ENCODE peak calls at places on chromosomes 11 and 22, in eight cellular contexts. One of them, this sample, is unnamed. For H3K4me1 and H3K9me3, the result is how much of the 10 kb centered on the place peaks cover.

GRCh38 chr11:68361702-68362101 is 49.3 kb downstream of the LRP5 start:
- DNase-seq in CD8-positive, alpha-beta T cell: no peak
- DNase-seq in psoas muscle: no peak
- DNase-seq in cardiac muscle cell: no peak
- DNase-seq in stomach: no peak
- DNase-seq in K562: no peak
- DNase-seq in ovary: no peak
- DNase-seq in mammary epithelial cell: no peak
- DNase-seq in this sample: no peak

GRCh38 chr11:6298605-6299004 is 21.7 kb downstream of the CAVIN3 start:
- DNase-seq in CD8-positive, alpha-beta T cell: no peak
- DNase-seq in psoas muscle: peak
- DNase-seq in cardiac muscle cell: peak
- DNase-seq in stomach: peak
- DNase-seq in K562: no peak
- DNase-seq in ovary: no peak
- DNase-seq in mammary epithelial cell: peak
- DNase-seq in this sample: peak

GRCh38 chr11:64461081-64461480 is 102.1 kb downstream of the RPS6KA4 start:
- DNase-seq in CD8-positive, alpha-beta T cell: no peak
- DNase-seq in psoas muscle: no peak
- DNase-seq in cardiac muscle cell: no peak
- DNase-seq in stomach: no peak
- DNase-seq in K562: no peak
- DNase-seq in ovary: no peak
- DNase-seq in mammary epithelial cell: no peak
- DNase-seq in this sample: no peak

GRCh38 chr22:50621491-50621880 is 6.5 kb downstream of the ARSA start:
- DNase-seq in CD8-positive, alpha-beta T cell: peak
- DNase-seq in psoas muscle: no peak
- DNase-seq in cardiac muscle cell: no peak
- DNase-seq in stomach: no peak
- DNase-seq in K562: no peak
- DNase-seq in ovary: no peak
- DNase-seq in mammary epithelial cell: peak
- DNase-seq in this sample: no peak

GRCh38 chr11:63813563-63814382 is 517 bp downstream of the SPINDOC start:
- DNase-seq in CD8-positive, alpha-beta T cell: peak
- DNase-seq in psoas muscle: peak
- DNase-seq in cardiac muscle cell: peak
- DNase-seq in stomach: peak
- DNase-seq in K562: peak
- DNase-seq in ovary: peak
- DNase-seq in mammary epithelial cell: peak
- DNase-seq in this sample: peak

GRCh38 chr11:108733479-108734116 is 68.7 kb downstream of the DDX10 start:
- DNase-seq in CD8-positive, alpha-beta T cell: no peak
- DNase-seq in psoas muscle: no peak
- DNase-seq in cardiac muscle cell: no peak
- DNase-seq in stomach: no peak
- DNase-seq in K562: peak
- DNase-seq in ovary: no peak
- DNase-seq in mammary epithelial cell: peak
- DNase-seq in this sample: no peak

GRCh38 chr11:63536669-63537292 is at the start of gene PLAAT4:
- DNase-seq in CD8-positive, alpha-beta T cell: peak
- DNase-seq in psoas muscle: peak
- DNase-seq in cardiac muscle cell: no peak
- DNase-seq in stomach: peak
- DNase-seq in K562: peak
- DNase-seq in ovary: peak
- DNase-seq in mammary epithelial cell: peak
- DNase-seq in this sample: no peak

GRCh38 chr11:8083871-8084281 is 2.9 kb downstream of the TUB start:
- DNase-seq in CD8-positive, alpha-beta T cell: no peak
- DNase-seq in psoas muscle: no peak
- DNase-seq in cardiac muscle cell: no peak
- DNase-seq in stomach: no peak
- DNase-seq in K562: no peak
- DNase-seq in ovary: no peak
- DNase-seq in mammary epithelial cell: no peak
- DNase-seq in this sample: no peak

GRCh38 chr11:76841923-76842452 is 18.7 kb upstream of the ACER3 start:
- DNase-seq in CD8-positive, alpha-beta T cell: no peak
- DNase-seq in psoas muscle: no peak
- DNase-seq in cardiac muscle cell: no peak
- DNase-seq in stomach: no peak
- DNase-seq in K562: no peak
- DNase-seq in ovary: no peak
- DNase-seq in mammary epithelial cell: no peak
- DNase-seq in this sample: no peak

GRCh38 chr22:22925146-22925794 is 37.7 kb downstream of the IGLL5 start:
- DNase-seq in CD8-positive, alpha-beta T cell: no peak
- DNase-seq in psoas muscle: no peak
- DNase-seq in cardiac muscle cell: no peak
- DNase-seq in stomach: no peak
- DNase-seq in K562: peak
- DNase-seq in ovary: no peak
- DNase-seq in mammary epithelial cell: no peak
- DNase-seq in this sample: no peak

GRCh38 chr11:20103281-20103680 is 57.0 kb downstream of the DBX1 start:
- DNase-seq in CD8-positive, alpha-beta T cell: no peak
- DNase-seq in psoas muscle: no peak
- DNase-seq in cardiac muscle cell: no peak
- DNase-seq in stomach: no peak
- DNase-seq in K562: no peak
- DNase-seq in ovary: no peak
- DNase-seq in mammary epithelial cell: no peak
- DNase-seq in this sample: no peak

GRCh38 chr11:122601131-122602125 is 54.1 kb upstream of the UBASH3B start:
- DNase-seq in CD8-positive, alpha-beta T cell: no peak
- DNase-seq in psoas muscle: no peak
- DNase-seq in cardiac muscle cell: peak
- DNase-seq in stomach: no peak
- DNase-seq in K562: no peak
- DNase-seq in ovary: no peak
- DNase-seq in mammary epithelial cell: peak
- DNase-seq in this sample: no peak

GRCh38 chr11:70272009-70272408 is 1.5 kb downstream of the PPFIA1 start:
- DNase-seq in CD8-positive, alpha-beta T cell: no peak
- DNase-seq in psoas muscle: no peak
- DNase-seq in cardiac muscle cell: no peak
- DNase-seq in stomach: no peak
- DNase-seq in K562: no peak
- DNase-seq in ovary: no peak
- DNase-seq in mammary epithelial cell: no peak
- DNase-seq in this sample: no peak

GRCh38 chr11:70271635-70271953 is 1.1 kb downstream of the PPFIA1 start:
- DNase-seq in CD8-positive, alpha-beta T cell: no peak
- DNase-seq in psoas muscle: no peak
- DNase-seq in cardiac muscle cell: no peak
- DNase-seq in stomach: no peak
- DNase-seq in K562: no peak
- DNase-seq in ovary: no peak
- DNase-seq in mammary epithelial cell: no peak
- DNase-seq in this sample: no peak

GRCh38 chr11:70270877-70271634 is 566 bp downstream of the PPFIA1 start:
- DNase-seq in CD8-positive, alpha-beta T cell: no peak
- DNase-seq in psoas muscle: peak
- DNase-seq in cardiac muscle cell: peak
- DNase-seq in stomach: peak
- DNase-seq in K562: peak
- DNase-seq in ovary: peak
- DNase-seq in mammary epithelial cell: peak
- DNase-seq in this sample: peak

GRCh38 chr11:70268526-70268925 is 2.0 kb upstream of the PPFIA1 start:
- DNase-seq in CD8-positive, alpha-beta T cell: no peak
- DNase-seq in psoas muscle: no peak
- DNase-seq in cardiac muscle cell: no peak
- DNase-seq in stomach: no peak
- DNase-seq in K562: no peak
- DNase-seq in ovary: no peak
- DNase-seq in mammary epithelial cell: no peak
- DNase-seq in this sample: no peak

DNA sequence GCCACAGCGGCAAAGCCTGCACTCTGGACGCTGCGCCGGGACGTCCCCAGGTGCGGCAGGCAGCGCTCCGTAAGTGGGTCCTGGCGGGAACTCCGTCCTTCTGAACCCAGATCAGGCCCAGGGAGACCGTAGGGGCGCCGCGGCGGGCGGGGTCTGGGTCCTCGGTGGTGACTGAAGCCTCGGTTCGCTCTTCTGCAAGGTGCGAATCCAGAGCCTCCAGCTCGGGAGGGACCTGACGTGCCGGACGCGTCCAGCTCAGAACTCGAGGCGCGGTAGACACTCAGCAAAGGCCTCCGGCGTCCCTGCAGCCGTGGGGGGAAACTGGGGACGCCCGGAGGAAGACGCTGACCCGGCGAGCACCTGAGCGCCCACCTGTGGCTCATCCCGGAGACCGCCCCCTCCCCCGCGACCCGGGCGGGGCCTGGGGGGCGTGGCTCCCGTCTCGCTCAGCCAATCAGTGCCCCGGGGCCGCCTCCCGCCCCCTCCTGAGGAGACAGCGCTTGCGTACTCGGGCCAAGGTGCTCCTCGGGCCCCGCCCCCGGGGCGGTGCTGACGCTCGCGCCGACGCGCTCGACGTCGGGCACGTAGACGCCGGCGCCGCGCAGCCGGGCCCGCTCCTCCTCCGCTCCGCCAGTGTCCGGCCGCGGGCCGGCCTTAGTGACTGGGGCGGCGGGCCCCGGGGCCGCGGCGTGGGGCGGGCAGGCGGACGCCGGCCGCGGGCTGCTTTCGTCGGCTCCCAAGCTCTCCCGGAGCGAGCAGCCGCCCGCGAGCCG is at the start of gene PPFIA1:
- DNase-seq in CD8-positive, alpha-beta T cell: peak
- DNase-seq in psoas muscle: peak
- DNase-seq in cardiac muscle cell: peak
- DNase-seq in stomach: peak
- DNase-seq in K562: peak
- DNase-seq in ovary: peak
- DNase-seq in mammary epithelial cell: peak
- DNase-seq in this sample: peak
- TF ChIP-seq CTCF in CD8-positive, alpha-beta T cell: peak
- TF ChIP-seq CTCF in psoas muscle: no peak
- TF ChIP-seq CTCF in cardiac muscle cell: no peak
- TF ChIP-seq CTCF in stomach: no peak
- TF ChIP-seq CTCF in K562: no peak
- TF ChIP-seq CTCF in ovary: no peak
- TF ChIP-seq CTCF in mammary epithelial cell: no peak
- TF ChIP-seq CTCF in this sample: peak

DNA sequence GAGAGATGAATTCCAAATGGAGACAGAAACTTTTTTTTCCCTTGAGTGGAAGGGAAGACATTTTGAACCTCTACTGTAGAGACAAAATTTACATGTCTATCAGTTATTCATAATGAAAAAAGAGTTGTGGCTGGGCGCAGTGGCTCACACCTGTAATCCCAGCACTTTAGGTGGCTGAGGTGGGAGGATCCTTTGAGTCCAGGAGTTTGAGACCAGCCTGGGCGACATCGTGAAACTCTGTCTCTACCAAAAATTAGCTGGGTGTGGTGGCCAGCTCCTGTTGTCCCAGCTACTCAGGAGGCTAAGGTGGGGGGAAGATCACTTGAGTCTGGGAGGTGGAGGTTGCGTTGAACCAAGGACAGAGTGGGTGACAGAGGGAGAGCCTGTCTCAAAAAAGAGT is 4.1 kb downstream of the EED start:
- DNase-seq in CD8-positive, alpha-beta T cell: no peak
- DNase-seq in psoas muscle: no peak
- DNase-seq in cardiac muscle cell: no peak
- DNase-seq in stomach: no peak
- DNase-seq in K562: no peak
- DNase-seq in ovary: no peak
- DNase-seq in mammary epithelial cell: no peak
- DNase-seq in this sample: no peak
- H3K4me1 ChIP-seq in CD8-positive, alpha-beta T cell: under half
- H3K4me1 ChIP-seq in psoas muscle: under half
- H3K4me1 ChIP-seq in cardiac muscle cell: under half
- H3K4me1 ChIP-seq in stomach: under half
- H3K4me1 ChIP-seq in K562: under half
- H3K4me1 ChIP-seq in ovary: under half
- H3K4me1 ChIP-seq in mammary epithelial cell: under half
- H3K4me1 ChIP-seq in this sample: under half

DNA sequence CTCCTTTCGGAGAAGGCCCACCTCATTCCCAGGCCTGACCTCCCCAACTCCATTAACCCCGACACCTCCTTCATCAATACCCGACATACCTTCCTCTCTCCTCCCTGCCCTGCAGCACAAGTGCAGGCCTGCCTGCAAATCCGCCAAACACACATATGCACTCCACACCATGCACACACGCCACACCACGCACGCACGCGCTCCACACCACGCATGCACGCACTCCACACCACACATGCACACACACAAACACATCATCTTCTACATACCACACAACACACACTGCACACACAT is 629.6 kb downstream of the TBC1D22A start:
- DNase-seq in CD8-positive, alpha-beta T cell: no peak
- DNase-seq in psoas muscle: no peak
- DNase-seq in cardiac muscle cell: no peak
- DNase-seq in stomach: no peak
- DNase-seq in K562: no peak
- DNase-seq in ovary: no peak
- DNase-seq in mammary epithelial cell: no peak
- DNase-seq in this sample: no peak
- H3K9me3 ChIP-seq in CD8-positive, alpha-beta T cell: under half
- H3K9me3 ChIP-seq in psoas muscle: under half
- H3K9me3 ChIP-seq in cardiac muscle cell: under half
- H3K9me3 ChIP-seq in stomach: under half
- H3K9me3 ChIP-seq in K562: under half
- H3K9me3 ChIP-seq in ovary: under half
- H3K9me3 ChIP-seq in mammary epithelial cell: half or more
- H3K9me3 ChIP-seq in this sample: under half

GRCh38 chr11:14417186-14417585 is 58.2 kb upstream of the RRAS2 start:
- DNase-seq in CD8-positive, alpha-beta T cell: no peak
- DNase-seq in psoas muscle: no peak
- DNase-seq in cardiac muscle cell: no peak
- DNase-seq in stomach: no peak
- DNase-seq in K562: no peak
- DNase-seq in ovary: no peak
- DNase-seq in mammary epithelial cell: no peak
- DNase-seq in this sample: no peak

GRCh38 chr11:14414470-14415461 is 55.8 kb upstream of the RRAS2 start:
- DNase-seq in CD8-positive, alpha-beta T cell: peak
- DNase-seq in psoas muscle: no peak
- DNase-seq in cardiac muscle cell: no peak
- DNase-seq in stomach: no peak
- DNase-seq in K562: peak
- DNase-seq in ovary: no peak
- DNase-seq in mammary epithelial cell: no peak
- DNase-seq in this sample: no peak

GRCh38 chr11:14409891-14410290 is 50.9 kb upstream of the RRAS2 start:
- DNase-seq in CD8-positive, alpha-beta T cell: no peak
- DNase-seq in psoas muscle: no peak
- DNase-seq in cardiac muscle cell: no peak
- DNase-seq in stomach: no peak
- DNase-seq in K562: no peak
- DNase-seq in ovary: no peak
- DNase-seq in mammary epithelial cell: peak
- DNase-seq in this sample: no peak

GRCh38 chr11:14411818-14412217 is 52.8 kb upstream of the RRAS2 start:
- DNase-seq in CD8-positive, alpha-beta T cell: no peak
- DNase-seq in psoas muscle: peak
- DNase-seq in cardiac muscle cell: no peak
- DNase-seq in stomach: no peak
- DNase-seq in K562: peak
- DNase-seq in ovary: no peak
- DNase-seq in mammary epithelial cell: peak
- DNase-seq in this sample: no peak

GRCh38 chr11:14413307-14414072 is 54.5 kb upstream of the RRAS2 start:
- DNase-seq in CD8-positive, alpha-beta T cell: no peak
- DNase-seq in psoas muscle: peak
- DNase-seq in cardiac muscle cell: no peak
- DNase-seq in stomach: no peak
- DNase-seq in K562: peak
- DNase-seq in ovary: no peak
- DNase-seq in mammary epithelial cell: peak
- DNase-seq in this sample: no peak
- TF ChIP-seq CTCF in CD8-positive, alpha-beta T cell: no peak
- TF ChIP-seq CTCF in psoas muscle: peak
- TF ChIP-seq CTCF in cardiac muscle cell: peak
- TF ChIP-seq CTCF in stomach: no peak
- TF ChIP-seq CTCF in K562: peak
- TF ChIP-seq CTCF in ovary: no peak
- TF ChIP-seq CTCF in mammary epithelial cell: peak
- TF ChIP-seq CTCF in this sample: no peak

This sample was measured in Caco-2.